ENCODE peak calls at places on chromosomes 6 and 20, in six cellular contexts. B is mesenchymal stem cell, Y is neuronal stem cell, S is H9, N is IMR-90, C is H1. V is an unnamed sample. For H3K27me3, the result is how much of the 10 kb centered on the place peaks cover.

GRCh38 chr6:33853026-33853425 is 49.2 kb upstream of the MLN start:
- DNase-seq in S (no peak), B (no peak), N (no peak), C (no peak), Y (no peak), V (no peak)

GRCh38 chr6:41337709-41338108 is 2.3 kb downstream of the NCR2 start:
- DNase-seq in N (no peak), S (no peak), B (no peak), C (no peak), Y (no peak), V (no peak)

GRCh38 chr6:31614075-31614619 is 887 bp upstream of the AIF1 start:
- DNase-seq in Y (no peak), N (no peak), C (no peak), B (no peak), S (no peak), V (no peak)

GRCh38 chr6:156774872-156775405 is 2.2 kb upstream of the ARID1B start:
- DNase-seq in N (no peak), S (no peak), B (no peak), C (no peak), Y (no peak), V (peak)

GRCh38 chr6:137043710-137044365 is 927 bp downstream of the IL20RA start:
- DNase-seq in B (peak), Y (peak), N (peak), S (peak), C (no peak), V (peak)

GRCh38 chr6:6676910-6677441 is 88.5 kb downstream of the LY86 start:
- DNase-seq in B (peak), N (peak), Y (peak), S (peak), C (peak), V (peak)

GRCh38 chr20:47814632-47815415 is 29.5 kb upstream of the SULF2 start:
- DNase-seq in S (no peak), C (no peak), Y (no peak), B (no peak), N (no peak), V (no peak)

GRCh38 chr20:47751449-47751848 is 33.8 kb downstream of the SULF2 start:
- DNase-seq in B (no peak), C (no peak), Y (no peak), S (no peak), N (no peak), V (no peak)

GRCh38 chr6:24520929-24521546 is 26.3 kb downstream of the ALDH5A1 start:
- DNase-seq in S (peak), B (peak), C (peak), N (peak), Y (no peak), V (peak)

GRCh38 chr20:62085206-62085605 is 19.5 kb upstream of the TAF4 start:
- DNase-seq in S (no peak), B (no peak), N (no peak), C (no peak), Y (no peak), V (no peak)

GRCh38 chr6:85892346-85892745 is 249.7 kb upstream of the SYNCRIP start:
- DNase-seq in B (no peak), Y (no peak), S (no peak), N (no peak), C (no peak), V (peak)

GRCh38 chr20:25252226-25252625 is 4.3 kb downstream of the PYGB start:
- DNase-seq in N (no peak), B (no peak), C (no peak), S (no peak), Y (no peak), V (no peak)

GRCh38 chr20:53080969-53081871 is 109.1 kb downstream of the TSHZ2 start:
- DNase-seq in C (peak), B (peak), Y (no peak), N (peak), S (no peak), V (peak)

GRCh38 chr20:12321746-12322145 is 404.1 kb downstream of the BTBD3 start:
- DNase-seq in C (no peak), N (no peak), S (no peak), Y (no peak), B (no peak), V (no peak)

GRCh38 chr20:58852559-58853271 is at the start of gene GNAS:
- DNase-seq in B (peak), Y (peak), N (peak), S (peak), C (peak), V (peak)

GRCh38 chr6:2799936-2800527 is 34.8 kb downstream of the WRNIP1 start:
- DNase-seq in B (peak), N (no peak), C (no peak), S (no peak), Y (no peak), V (peak)

GRCh38 chr6:41036601-41037000 is 2.4 kb downstream of the UNC5CL start:
- DNase-seq in S (no peak), Y (no peak), N (no peak), B (no peak), C (no peak), V (no peak)

GRCh38 chr20:52313335-52313963 is 121.9 kb upstream of the ZFP64 start:
- DNase-seq in C (no peak), S (peak), N (peak), B (peak), Y (peak), V (peak)

GRCh38 chr6:112237644-112238043 is 16.7 kb downstream of the LAMA4 start:
- DNase-seq in B (no peak), Y (no peak), N (peak), S (no peak), C (no peak), V (no peak)

GRCh38 chr6:138736640-138737039 is 36.9 kb upstream of the CCDC28A start:
- DNase-seq in B (no peak), C (no peak), S (no peak), Y (no peak), N (peak), V (no peak)

GRCh38 chr20:12159266-12159665 is 241.6 kb downstream of the BTBD3 start:
- DNase-seq in C (no peak), N (peak), B (no peak), Y (no peak), S (no peak), V (no peak)

GRCh38 chr6:91485047-91485446 is 898.2 kb upstream of the MAP3K7 start:
- DNase-seq in S (no peak), B (no peak), N (no peak), C (no peak), Y (no peak), V (no peak)

GRCh38 chr6:44474643-44475042 is 87.1 kb downstream of the CDC5L start:
- DNase-seq in C (no peak), B (no peak), N (no peak), S (no peak), Y (no peak), V (no peak)

GRCh38 chr6:78864957-78865356 is 2.4 kb upstream of the IRAK1BP1 start:
- DNase-seq in S (no peak), C (no peak), N (no peak), B (no peak), Y (no peak), V (no peak)

GRCh38 chr20:43681991-43682410 is 15.1 kb downstream of the MYBL2 start:
- DNase-seq in N (no peak), C (no peak), B (no peak), S (no peak), Y (no peak), V (no peak)

GRCh38 chr6:147099974-147100373 is 104.2 kb upstream of the STXBP5 start:
- DNase-seq in S (no peak), B (peak), Y (no peak), C (no peak), N (peak), V (no peak)

GRCh38 chr6:42118162-42119001 is 24.0 kb downstream of the C6orf132 start:
- DNase-seq in Y (no peak), S (no peak), B (no peak), C (no peak), N (no peak), V (no peak)

GRCh38 chr6:139588734-139589418 is 214.4 kb upstream of the CITED2 start:
- DNase-seq in S (no peak), N (peak), B (peak), Y (no peak), C (no peak), V (no peak)

GRCh38 chr6:291148-291696 is 1.1 kb upstream of the DUSP22 start:
- DNase-seq in B (no peak), N (no peak), S (no peak), C (no peak), Y (no peak), V (peak)

GRCh38 chr6:45920819-45921511 is 94.7 kb downstream of the CLIC5 start:
- DNase-seq in Y (no peak), B (no peak), S (no peak), N (no peak), C (no peak), V (no peak)

GRCh38 chr20:41631826-41632225 is 13.6 kb upstream of the CHD6 start:
- DNase-seq in N (peak), Y (no peak), B (no peak), C (no peak), S (no peak), V (no peak)

GRCh38 chr20:53839423-53840176 is 230.8 kb downstream of the BCAS1 start:
- DNase-seq in B (no peak), Y (no peak), N (no peak), S (no peak), C (no peak), V (no peak)

GRCh38 chr6:167907837-167908681 is 81.3 kb downstream of the AFDN start:
- DNase-seq in Y (no peak), C (no peak), S (no peak), N (peak), B (peak), V (peak)

GRCh38 chr20:50108571-50109235 is 4.2 kb downstream of the UBE2V1 start:
- DNase-seq in S (no peak), C (no peak), Y (no peak), N (no peak), B (no peak), V (peak)

GRCh38 chr20:33031531-33031930 is at the start of gene BPIFB6:
- DNase-seq in N (no peak), Y (no peak), C (no peak), S (no peak), B (no peak), V (no peak)

GRCh38 chr20:33028875-33029274 is 2.6 kb upstream of the BPIFB6 start:
- DNase-seq in N (no peak), B (no peak), S (no peak), C (no peak), Y (no peak), V (no peak)

GRCh38 chr20:33030076-33030475 is 1.4 kb upstream of the BPIFB6 start:
- DNase-seq in Y (no peak), N (no peak), S (no peak), C (no peak), B (no peak), V (no peak)

GRCh38 chr20:33032555-33032954 is 1.1 kb downstream of the BPIFB6 start:
- DNase-seq in C (no peak), S (no peak), N (no peak), Y (no peak), B (no peak), V (no peak)

GRCh38 chr20:33030569-33030968 is 879 bp upstream of the BPIFB6 start:
- DNase-seq in C (no peak), S (no peak), B (no peak), Y (no peak), N (no peak), V (no peak)
- H3K27me3 ChIP-seq in C (under half), S (under half), B (under half), Y (under half), N (under half), V (under half)

GRCh38 chr6:89035252-89036106 is 45.1 kb upstream of the PNRC1 start:
- DNase-seq in B (peak), S (no peak), N (peak), Y (no peak), C (no peak), V (no peak)

GRCh38 chr6:89042664-89043063 is 37.9 kb upstream of the PNRC1 start:
- DNase-seq in N (no peak), S (no peak), B (no peak), C (no peak), Y (no peak), V (no peak)

GRCh38 chr6:89032599-89032998 is 48.0 kb upstream of the PNRC1 start:
- DNase-seq in N (no peak), C (no peak), S (no peak), Y (no peak), B (peak), V (no peak)

GRCh38 chr6:89034586-89035251 is 45.8 kb upstream of the PNRC1 start:
- DNase-seq in B (peak), Y (no peak), C (no peak), N (peak), S (no peak), V (no peak)

GRCh38 chr6:89037156-89037900 is 43.2 kb upstream of the PNRC1 start:
- DNase-seq in C (no peak), S (no peak), N (no peak), Y (no peak), B (peak), V (no peak)
- H2BK15ac ChIP-seq in C (no peak), S (no peak), N (no peak), Y (no peak), B (no peak), V (no peak)

GRCh38 chr20:37259031-37259430 is 2.6 kb downstream of the GHRH start:
- DNase-seq in Y (no peak), N (no peak), C (no peak), S (no peak), B (no peak), V (peak)
- H3K27me3 ChIP-seq in Y (under half), N (half or more), C (under half), S (under half), B (half or more), V (under half)

GRCh38 chr6:53259860-53260580 is 88.7 kb downstream of the ELOVL5 start:
- DNase-seq in B (no peak), Y (no peak), C (no peak), N (no peak), S (no peak), V (no peak)

GRCh38 chr6:53258774-53259155 is 90.0 kb downstream of the ELOVL5 start:
- DNase-seq in S (no peak), B (no peak), Y (no peak), N (no peak), C (no peak), V (peak)

GRCh38 chr6:53258076-53258773 is 90.5 kb downstream of the ELOVL5 start:
- DNase-seq in B (no peak), Y (no peak), C (no peak), N (no peak), S (peak), V (peak)

GRCh38 chr6:53257533-53257932 is 91.2 kb downstream of the ELOVL5 start:
- DNase-seq in Y (no peak), S (no peak), N (no peak), B (no peak), C (no peak), V (no peak)

DNA sequence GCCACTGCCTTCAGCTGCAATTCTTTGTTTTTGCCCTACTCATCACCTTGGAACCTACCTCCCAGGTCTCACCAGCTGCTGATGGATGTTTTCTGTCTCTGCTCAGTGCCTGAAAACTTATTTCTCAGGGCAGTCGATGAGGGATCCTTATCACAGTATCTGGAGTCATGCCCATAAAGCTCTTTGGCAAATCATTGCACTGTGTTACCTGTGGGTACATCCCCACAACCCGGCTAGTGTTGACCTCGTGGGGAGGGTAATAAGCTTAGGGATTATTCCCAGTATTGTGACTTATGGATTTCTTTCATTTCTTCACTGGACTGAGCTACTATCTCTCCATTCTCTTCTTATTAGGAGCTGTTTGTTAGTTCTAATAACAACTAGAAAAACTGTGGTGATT is 91.7 kb downstream of the ELOVL5 start:
- DNase-seq in S (no peak), N (no peak), C (no peak), Y (no peak), B (no peak), V (no peak)
- H2BK15ac ChIP-seq in S (no peak), N (no peak), C (no peak), Y (no peak), B (no peak), V (no peak)

GRCh38 chr6:30154061-30154460 is 7.0 kb downstream of the TRIM10 start:
- DNase-seq in B (no peak), S (no peak), Y (no peak), N (no peak), C (no peak), V (no peak)
- H3K27me3 ChIP-seq in B (under half), S (under half), Y (under half), N (under half), C (under half), V (under half)

DNA sequence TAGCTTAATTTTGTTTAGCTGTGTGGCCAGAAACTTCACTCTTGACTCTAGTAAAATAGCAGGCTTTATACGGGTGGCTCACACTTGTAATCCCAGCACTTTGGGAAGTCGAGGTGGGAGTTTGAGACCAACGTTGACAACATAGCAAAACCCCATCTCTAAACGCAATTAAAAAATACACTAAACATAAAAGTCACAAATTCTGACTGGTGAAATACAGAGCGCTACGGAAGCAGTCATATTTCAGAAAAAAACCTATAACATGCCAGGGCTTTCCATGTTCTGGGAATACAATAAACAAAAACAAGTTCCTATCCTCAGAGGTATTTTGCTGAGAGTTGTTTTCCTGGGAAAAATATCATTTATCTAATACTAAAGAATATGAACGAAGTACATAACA is 24.8 kb upstream of the ZSCAN23 start:
- DNase-seq in S (no peak), Y (no peak), C (no peak), B (no peak), N (no peak), V (no peak)
- H2BK15ac ChIP-seq in S (no peak), Y (no peak), C (no peak), B (no peak), N (no peak), V (no peak)

GRCh38 chr20:63270606-63271325 is 1.8 kb upstream of the ARFGAP1 start:
- DNase-seq in N (no peak), B (no peak), C (no peak), S (no peak), Y (no peak), V (no peak)
- H3K27me3 ChIP-seq in N (under half), B (under half), C (under half), S (under half), Y (under half), V (under half)

GRCh38 chr20:10489853-10490627 is 54.9 kb downstream of the SLX4IP start:
- DNase-seq in Y (no peak), N (no peak), S (no peak), B (no peak), C (no peak), V (no peak)
- H2BK15ac ChIP-seq in Y (no peak), N (no peak), S (no peak), B (no peak), C (no peak), V (no peak)

DNA sequence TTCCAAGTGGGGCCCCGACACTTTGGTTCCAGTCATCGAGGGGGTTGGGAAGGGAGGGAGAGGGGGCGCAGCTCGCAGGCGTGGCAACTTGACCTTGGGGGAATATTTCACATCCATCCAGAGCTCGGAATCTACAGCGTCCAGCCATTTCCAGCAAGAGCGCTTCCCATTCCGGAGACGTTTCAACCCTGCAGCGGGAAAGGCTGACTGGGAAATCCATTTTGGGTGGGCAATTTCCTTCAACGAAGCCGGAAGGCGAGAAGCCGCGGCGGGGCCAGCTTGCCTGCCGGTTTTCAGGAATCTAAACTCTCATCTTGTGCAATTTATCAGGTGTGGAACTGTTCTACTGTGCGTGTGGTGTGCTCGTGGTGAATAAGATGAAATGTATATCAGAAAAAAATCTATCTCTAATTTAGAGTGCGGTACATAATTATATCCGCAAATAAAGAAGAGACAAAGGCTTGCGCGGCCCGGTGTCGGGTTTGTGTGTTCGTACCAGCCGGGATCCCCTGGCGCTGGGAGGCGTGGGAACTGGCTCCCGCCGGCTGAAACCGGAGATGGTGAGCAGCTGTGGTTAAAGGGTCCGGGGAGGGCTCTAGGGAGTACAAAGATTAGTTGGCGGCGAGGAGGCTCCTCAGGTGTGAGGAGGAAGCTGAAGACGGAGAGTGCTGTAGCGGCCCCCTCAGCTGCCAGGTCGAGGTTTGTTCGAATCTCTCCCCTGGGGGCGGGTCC is 4.8 kb downstream of the SLC32A1 start:
- DNase-seq in C (no peak), S (peak), Y (no peak), B (no peak), N (no peak), V (peak)
- H3K27me3 ChIP-seq in C (half or more), S (half or more), Y (half or more), B (half or more), N (half or more), V (half or more)

DNA sequence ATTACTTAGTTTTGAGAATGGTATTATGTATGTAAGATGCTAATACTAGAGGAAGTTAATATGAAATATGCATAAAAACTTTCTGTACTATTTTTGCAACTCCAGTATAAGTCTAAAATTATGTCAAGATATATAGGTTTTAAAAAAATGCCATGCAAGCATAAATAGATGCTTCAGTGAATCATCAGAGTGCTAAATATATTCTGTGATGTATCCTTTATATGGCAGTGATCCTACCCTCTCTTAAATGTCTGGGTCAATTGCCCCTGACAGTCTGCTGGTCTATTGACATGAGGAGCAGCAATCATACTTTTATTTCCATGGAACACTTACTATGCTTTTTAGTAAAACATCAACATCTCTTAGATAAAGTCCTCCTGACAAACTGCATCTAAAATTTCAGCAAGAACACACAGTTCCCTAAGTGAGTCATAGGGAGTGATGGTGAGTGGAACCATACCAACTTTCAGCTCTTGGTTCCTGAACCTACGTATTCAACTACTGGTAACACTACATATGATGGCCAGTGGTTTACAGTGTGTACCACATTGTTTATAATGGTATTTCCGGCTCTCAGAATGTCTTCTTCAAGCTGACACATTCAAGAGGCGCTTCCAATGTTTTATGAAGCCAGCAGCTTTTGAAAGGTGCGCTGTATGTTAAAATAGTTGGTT is 928.7 kb upstream of the GJE1 start:
- DNase-seq in S (no peak), N (peak), B (peak), Y (no peak), C (no peak), V (no peak)
- H2BK15ac ChIP-seq in S (no peak), N (no peak), B (no peak), Y (no peak), C (no peak), V (no peak)